ENCODE peak calls at places on chromosomes 3 and 15, in ten cellular contexts. One of them, this sample, is unnamed.

GRCh38 chr15:88636039-88636438 is 2.8 kb upstream of the ISG20 start:
- DNase-seq in cardiac fibroblast: no peak
- DNase-seq in AG04449: no peak
- DNase-seq in heart left ventricle: no peak
- DNase-seq in Calu3: peak; percentile 84
- DNase-seq in keratinocyte: no peak
- DNase-seq in neural progenitor cell: no peak
- DNase-seq in IMR-90: no peak
- DNase-seq in HFFc6: no peak
- DNase-seq in BJ: no peak
- DNase-seq in this sample: no peak

GRCh38 chr15:80967451-80967850 is 22.2 kb downstream of the MESD start:
- DNase-seq in cardiac fibroblast: peak; percentile 86
- DNase-seq in AG04449: no peak
- DNase-seq in heart left ventricle: no peak
- DNase-seq in Calu3: no peak
- DNase-seq in keratinocyte: no peak
- DNase-seq in neural progenitor cell: peak; percentile 68
- DNase-seq in IMR-90: peak; percentile 76
- DNase-seq in HFFc6: peak; percentile 24
- DNase-seq in BJ: no peak
- DNase-seq in this sample: peak; percentile 79

GRCh38 chr3:70861855-70862254 is 549.4 kb upstream of the MDFIC2 start:
- DNase-seq in cardiac fibroblast: peak; percentile 79
- DNase-seq in AG04449: peak; percentile 56
- DNase-seq in heart left ventricle: no peak
- DNase-seq in Calu3: no peak
- DNase-seq in keratinocyte: no peak
- DNase-seq in neural progenitor cell: no peak
- DNase-seq in IMR-90: peak; percentile 91
- DNase-seq in HFFc6: peak; percentile 52
- DNase-seq in BJ: peak; percentile 53
- DNase-seq in this sample: peak; percentile 89

GRCh38 chr3:117633207-117633606 is 923.6 kb downstream of the TUSC7 start:
- DNase-seq in cardiac fibroblast: no peak
- DNase-seq in AG04449: no peak
- DNase-seq in heart left ventricle: no peak
- DNase-seq in Calu3: no peak
- DNase-seq in keratinocyte: no peak
- DNase-seq in neural progenitor cell: no peak
- DNase-seq in IMR-90: no peak
- DNase-seq in HFFc6: no peak
- DNase-seq in BJ: no peak
- DNase-seq in this sample: no peak

GRCh38 chr3:171101982-171102610 is 75.6 kb upstream of the SLC2A2 start:
- DNase-seq in cardiac fibroblast: peak; percentile 49
- DNase-seq in AG04449: no peak
- DNase-seq in heart left ventricle: no peak
- DNase-seq in Calu3: no peak
- DNase-seq in keratinocyte: peak; percentile 15
- DNase-seq in neural progenitor cell: no peak
- DNase-seq in IMR-90: peak; percentile 81
- DNase-seq in HFFc6: peak; percentile 65
- DNase-seq in BJ: peak; percentile 9
- DNase-seq in this sample: peak; percentile 71

GRCh38 chr3:8853081-8853480 is 83.7 kb upstream of the OXTR start:
- DNase-seq in cardiac fibroblast: no peak
- DNase-seq in AG04449: no peak
- DNase-seq in heart left ventricle: no peak
- DNase-seq in Calu3: no peak
- DNase-seq in keratinocyte: no peak
- DNase-seq in neural progenitor cell: no peak
- DNase-seq in IMR-90: no peak
- DNase-seq in HFFc6: no peak
- DNase-seq in BJ: no peak
- DNase-seq in this sample: peak; percentile 24

GRCh38 chr15:101049856-101050646 is 130.9 kb downstream of the LRRK1 start:
- DNase-seq in cardiac fibroblast: no peak
- DNase-seq in AG04449: no peak
- DNase-seq in heart left ventricle: no peak
- DNase-seq in Calu3: no peak
- DNase-seq in keratinocyte: no peak
- DNase-seq in neural progenitor cell: no peak
- DNase-seq in IMR-90: no peak
- DNase-seq in HFFc6: no peak
- DNase-seq in BJ: no peak
- DNase-seq in this sample: no peak

GRCh38 chr15:65156692-65157091 is 23.1 kb upstream of the PDCD7 start:
- DNase-seq in cardiac fibroblast: no peak
- DNase-seq in AG04449: no peak
- DNase-seq in heart left ventricle: no peak
- DNase-seq in Calu3: no peak
- DNase-seq in keratinocyte: no peak
- DNase-seq in neural progenitor cell: no peak
- DNase-seq in IMR-90: no peak
- DNase-seq in HFFc6: no peak
- DNase-seq in BJ: no peak
- DNase-seq in this sample: no peak

GRCh38 chr15:51775967-51776816 is 24.8 kb downstream of the TMOD2 start:
- DNase-seq in cardiac fibroblast: peak; percentile 65
- DNase-seq in AG04449: no peak
- DNase-seq in heart left ventricle: no peak
- DNase-seq in Calu3: peak; percentile 67
- DNase-seq in keratinocyte: no peak
- DNase-seq in neural progenitor cell: peak; percentile 72
- DNase-seq in IMR-90: peak; percentile 55
- DNase-seq in HFFc6: peak; percentile 16
- DNase-seq in BJ: no peak
- DNase-seq in this sample: peak; percentile 67

GRCh38 chr3:183775781-183776180 is 49.6 kb downstream of the MAP6D1 start:
- DNase-seq in cardiac fibroblast: no peak
- DNase-seq in AG04449: no peak
- DNase-seq in heart left ventricle: peak; percentile 72
- DNase-seq in Calu3: no peak
- DNase-seq in keratinocyte: no peak
- DNase-seq in neural progenitor cell: no peak
- DNase-seq in IMR-90: no peak
- DNase-seq in HFFc6: no peak
- DNase-seq in BJ: no peak
- DNase-seq in this sample: no peak

GRCh38 chr15:88902491-88902835 is 7.1 kb upstream of the HAPLN3 start:
- DNase-seq in cardiac fibroblast: no peak
- DNase-seq in AG04449: no peak
- DNase-seq in heart left ventricle: no peak
- DNase-seq in Calu3: no peak
- DNase-seq in keratinocyte: no peak
- DNase-seq in neural progenitor cell: no peak
- DNase-seq in IMR-90: no peak
- DNase-seq in HFFc6: no peak
- DNase-seq in BJ: no peak
- DNase-seq in this sample: no peak

GRCh38 chr15:59838900-59839299 is 149.8 kb upstream of the BNIP2 start:
- DNase-seq in cardiac fibroblast: no peak
- DNase-seq in AG04449: no peak
- DNase-seq in heart left ventricle: no peak
- DNase-seq in Calu3: no peak
- DNase-seq in keratinocyte: no peak
- DNase-seq in neural progenitor cell: no peak
- DNase-seq in IMR-90: no peak
- DNase-seq in HFFc6: no peak
- DNase-seq in BJ: no peak
- DNase-seq in this sample: no peak

DNA sequence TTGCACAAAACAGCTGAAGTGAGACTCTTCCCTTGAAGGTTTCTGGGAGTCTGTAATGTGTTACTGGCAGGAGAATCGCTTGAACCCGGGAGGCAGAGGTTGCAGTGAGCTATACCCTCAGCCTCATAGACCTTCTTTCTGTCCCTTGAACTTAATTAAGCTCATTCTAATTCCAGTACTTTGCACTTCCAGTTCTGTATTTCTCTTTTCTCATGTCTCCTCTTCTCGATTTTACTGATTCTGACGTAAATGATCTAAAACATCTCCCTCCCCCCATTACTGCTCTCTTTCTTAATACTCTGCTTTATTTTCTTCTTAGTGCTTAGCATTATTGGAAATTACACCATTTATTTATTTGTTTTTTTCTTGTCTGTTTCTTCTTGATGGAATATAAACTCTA is 165.4 kb upstream of the P2RY1 start:
- DNase-seq in cardiac fibroblast: no peak
- DNase-seq in AG04449: no peak
- DNase-seq in heart left ventricle: no peak
- DNase-seq in Calu3: no peak
- DNase-seq in keratinocyte: no peak
- DNase-seq in neural progenitor cell: no peak
- DNase-seq in IMR-90: no peak
- DNase-seq in HFFc6: no peak
- DNase-seq in BJ: no peak
- DNase-seq in this sample: no peak
- TF ChIP-seq CTCF in cardiac fibroblast: no peak
- TF ChIP-seq CTCF in AG04449: no peak
- TF ChIP-seq CTCF in heart left ventricle: no peak
- TF ChIP-seq CTCF in Calu3: no peak
- TF ChIP-seq CTCF in keratinocyte: no peak
- TF ChIP-seq CTCF in neural progenitor cell: no peak
- TF ChIP-seq CTCF in IMR-90: no peak
- TF ChIP-seq CTCF in HFFc6: no peak
- TF ChIP-seq CTCF in BJ: no peak
- TF ChIP-seq CTCF in this sample: no peak

GRCh38 chr15:70259640-70260066 is 161.9 kb upstream of the TLE3 start:
- DNase-seq in cardiac fibroblast: no peak
- DNase-seq in AG04449: no peak
- DNase-seq in heart left ventricle: peak; percentile 15
- DNase-seq in Calu3: no peak
- DNase-seq in keratinocyte: no peak
- DNase-seq in neural progenitor cell: peak; percentile 57
- DNase-seq in IMR-90: no peak
- DNase-seq in HFFc6: no peak
- DNase-seq in BJ: no peak
- DNase-seq in this sample: no peak
- TF ChIP-seq CTCF in cardiac fibroblast: no peak
- TF ChIP-seq CTCF in AG04449: no peak
- TF ChIP-seq CTCF in heart left ventricle: no peak
- TF ChIP-seq CTCF in Calu3: no peak
- TF ChIP-seq CTCF in keratinocyte: no peak
- TF ChIP-seq CTCF in neural progenitor cell: peak; percentile 44
- TF ChIP-seq CTCF in IMR-90: no peak
- TF ChIP-seq CTCF in HFFc6: peak; percentile 32
- TF ChIP-seq CTCF in BJ: no peak
- TF ChIP-seq CTCF in this sample: peak; percentile 26

GRCh38 chr3:189204467-189204866 is 32.7 kb downstream of the TPRG1 start:
- DNase-seq in cardiac fibroblast: no peak
- DNase-seq in AG04449: no peak
- DNase-seq in heart left ventricle: no peak
- DNase-seq in Calu3: no peak
- DNase-seq in keratinocyte: no peak
- DNase-seq in neural progenitor cell: no peak
- DNase-seq in IMR-90: no peak
- DNase-seq in HFFc6: no peak
- DNase-seq in BJ: no peak
- DNase-seq in this sample: no peak
- TF ChIP-seq CTCF in cardiac fibroblast: no peak
- TF ChIP-seq CTCF in AG04449: no peak
- TF ChIP-seq CTCF in heart left ventricle: no peak
- TF ChIP-seq CTCF in Calu3: no peak
- TF ChIP-seq CTCF in keratinocyte: no peak
- TF ChIP-seq CTCF in neural progenitor cell: no peak
- TF ChIP-seq CTCF in IMR-90: no peak
- TF ChIP-seq CTCF in HFFc6: no peak
- TF ChIP-seq CTCF in BJ: no peak
- TF ChIP-seq CTCF in this sample: no peak

GRCh38 chr3:58254144-58254543 is 16.6 kb downstream of the ABHD6 start:
- DNase-seq in cardiac fibroblast: no peak
- DNase-seq in AG04449: no peak
- DNase-seq in heart left ventricle: no peak
- DNase-seq in Calu3: no peak
- DNase-seq in keratinocyte: no peak
- DNase-seq in neural progenitor cell: no peak
- DNase-seq in IMR-90: no peak
- DNase-seq in HFFc6: no peak
- DNase-seq in BJ: no peak
- DNase-seq in this sample: no peak

GRCh38 chr3:58251653-58252052 is 14.1 kb downstream of the ABHD6 start:
- DNase-seq in cardiac fibroblast: no peak
- DNase-seq in AG04449: no peak
- DNase-seq in heart left ventricle: no peak
- DNase-seq in Calu3: no peak
- DNase-seq in keratinocyte: no peak
- DNase-seq in neural progenitor cell: no peak
- DNase-seq in IMR-90: no peak
- DNase-seq in HFFc6: no peak
- DNase-seq in BJ: no peak
- DNase-seq in this sample: no peak

GRCh38 chr3:58250093-58250707 is 12.6 kb downstream of the ABHD6 start:
- DNase-seq in cardiac fibroblast: no peak
- DNase-seq in AG04449: no peak
- DNase-seq in heart left ventricle: no peak
- DNase-seq in Calu3: no peak
- DNase-seq in keratinocyte: no peak
- DNase-seq in neural progenitor cell: no peak
- DNase-seq in IMR-90: no peak
- DNase-seq in HFFc6: no peak
- DNase-seq in BJ: no peak
- DNase-seq in this sample: peak; percentile 50

GRCh38 chr3:58246148-58247051 is 8.8 kb downstream of the ABHD6 start:
- DNase-seq in cardiac fibroblast: no peak
- DNase-seq in AG04449: no peak
- DNase-seq in heart left ventricle: no peak
- DNase-seq in Calu3: no peak
- DNase-seq in keratinocyte: no peak
- DNase-seq in neural progenitor cell: no peak
- DNase-seq in IMR-90: no peak
- DNase-seq in HFFc6: no peak
- DNase-seq in BJ: no peak
- DNase-seq in this sample: no peak

GRCh38 chr3:58249358-58250092 is 11.9 kb downstream of the ABHD6 start:
- DNase-seq in cardiac fibroblast: no peak
- DNase-seq in AG04449: no peak
- DNase-seq in heart left ventricle: no peak
- DNase-seq in Calu3: no peak
- DNase-seq in keratinocyte: no peak
- DNase-seq in neural progenitor cell: peak; percentile 91
- DNase-seq in IMR-90: no peak
- DNase-seq in HFFc6: no peak
- DNase-seq in BJ: no peak
- DNase-seq in this sample: peak; percentile 30
- TF ChIP-seq CTCF in cardiac fibroblast: peak; percentile 18
- TF ChIP-seq CTCF in AG04449: no peak
- TF ChIP-seq CTCF in heart left ventricle: no peak
- TF ChIP-seq CTCF in Calu3: no peak
- TF ChIP-seq CTCF in keratinocyte: peak; percentile 28
- TF ChIP-seq CTCF in neural progenitor cell: peak; percentile 56
- TF ChIP-seq CTCF in IMR-90: peak; percentile 21
- TF ChIP-seq CTCF in HFFc6: peak; percentile 40
- TF ChIP-seq CTCF in BJ: no peak
- TF ChIP-seq CTCF in this sample: peak; percentile 39

This sample was measured in fibroblast of pulmonary artery.